ENCODE peak calls at places on chromosomes 1 and 21, in six cellular contexts. D, G, U, M, B and J are unnamed samples.

GRCh38 chr1:214717323-214717722 is 114.3 kb downstream of the CENPF start:
- DNase-seq in D (no peak), G (no peak), U (no peak), M (no peak), B (peak), J (no peak)

GRCh38 chr1:200139661-200140250 is 112.2 kb downstream of the NR5A2 start:
- DNase-seq in D (no peak), G (peak), U (peak), M (peak), B (peak), J (no peak)

GRCh38 chr1:164706596-164706995 is 147.6 kb downstream of the PBX1 start:
- DNase-seq in D (no peak), G (no peak), U (no peak), M (no peak), B (peak), J (no peak)

GRCh38 chr1:38274974-38275373 is 228.4 kb upstream of the POU3F1 start:
- DNase-seq in D (no peak), G (no peak), U (no peak), M (no peak), B (peak), J (no peak)

GRCh38 chr1:203860396-203860951 is 925 bp upstream of the SNRPE start:
- DNase-seq in D (peak), G (peak), U (peak), M (no peak), B (peak), J (peak)

GRCh38 chr1:17569200-17570139 is 30.0 kb downstream of the ARHGEF10L start:
- DNase-seq in D (peak), G (peak), U (no peak), M (peak), B (peak), J (no peak)

GRCh38 chr1:152078831-152079549 is 9.9 kb downstream of the TCHHL1 start:
- DNase-seq in D (no peak), G (no peak), U (no peak), M (no peak), B (no peak), J (no peak)

GRCh38 chr1:150889650-150890416 is 2.9 kb downstream of the CTXND2 start:
- DNase-seq in D (no peak), G (no peak), U (no peak), M (no peak), B (no peak), J (no peak)

GRCh38 chr1:232403017-232403714 is 226.8 kb downstream of the SIPA1L2 start:
- DNase-seq in D (no peak), G (no peak), U (no peak), M (no peak), B (no peak), J (no peak)

GRCh38 chr1:2091611-2092604 is 41.7 kb downstream of the PRKCZ start:
- DNase-seq in D (peak), G (peak), U (peak), M (no peak), B (peak), J (no peak)

GRCh38 chr21:40555129-40555528 is 291.8 kb downstream of the DSCAM start:
- DNase-seq in D (no peak), G (no peak), U (no peak), M (no peak), B (no peak), J (no peak)

GRCh38 chr1:31765041-31765467 is 914 bp upstream of the ADGRB2 start:
- DNase-seq in D (no peak), G (no peak), U (peak), M (no peak), B (peak), J (no peak)

GRCh38 chr21:42757826-42758655 is 104.6 kb downstream of the PDE9A start:
- DNase-seq in D (no peak), G (no peak), U (no peak), M (no peak), B (no peak), J (no peak)

GRCh38 chr1:43835141-43836021 is 98.2 kb upstream of the ARTN start:
- DNase-seq in D (no peak), G (peak), U (no peak), M (peak), B (peak), J (no peak)

GRCh38 chr1:91731815-91732214 is 154.1 kb downstream of the TGFBR3 start:
- DNase-seq in D (no peak), G (peak), U (no peak), M (no peak), B (peak), J (no peak)

GRCh38 chr1:84166797-84167196 is 22.7 kb downstream of the PRKACB start:
- DNase-seq in D (no peak), G (no peak), U (no peak), M (no peak), B (no peak), J (no peak)

GRCh38 chr1:41496080-41497055 is 11.9 kb upstream of the EDN2 start:
- DNase-seq in D (peak), G (peak), U (peak), M (no peak), B (peak), J (peak)

GRCh38 chr1:100622037-100622436 is 84.1 kb downstream of the GPR88 start:
- DNase-seq in D (no peak), G (peak), U (peak), M (peak), B (peak), J (no peak)

GRCh38 chr21:46356494-46357334 is 32.8 kb downstream of the PCNT start:
- DNase-seq in D (no peak), G (no peak), U (no peak), M (no peak), B (no peak), J (no peak)

GRCh38 chr1:77275194-77275593 is 6.6 kb upstream of the AK5 start:
- DNase-seq in D (no peak), G (no peak), U (no peak), M (no peak), B (no peak), J (no peak)

GRCh38 chr1:232704694-232705680 is 75.1 kb upstream of the SIPA1L2 start:
- DNase-seq in D (no peak), G (peak), U (peak), M (peak), B (peak), J (peak)

GRCh38 chr1:58819719-58820118 is 35.9 kb upstream of the JUN start:
- DNase-seq in D (no peak), G (no peak), U (no peak), M (no peak), B (no peak), J (no peak)

GRCh38 chr21:33308586-33309490 is 15.9 kb upstream of the IFNAR1 start:
- DNase-seq in D (no peak), G (peak), U (peak), M (no peak), B (peak), J (no peak)

GRCh38 chr21:24418671-24419070 is 1188.6 kb downstream of the MRPL39 start:
- DNase-seq in D (no peak), G (no peak), U (no peak), M (no peak), B (no peak), J (no peak)

GRCh38 chr1:234924450-234925355 is 203.9 kb downstream of the TOMM20 start:
- DNase-seq in D (peak), G (no peak), U (no peak), M (no peak), B (no peak), J (no peak)

GRCh38 chr1:3560199-3560955 is 50.9 kb downstream of the MEGF6 start:
- DNase-seq in D (no peak), G (peak), U (no peak), M (no peak), B (no peak), J (no peak)

GRCh38 chr1:59733443-59734141 is 81.2 kb upstream of the HOOK1 start:
- DNase-seq in D (no peak), G (peak), U (no peak), M (no peak), B (peak), J (no peak)

GRCh38 chr1:177256153-177256814 is 85.5 kb downstream of the BRINP2 start:
- DNase-seq in D (peak), G (peak), U (peak), M (no peak), B (peak), J (peak)

GRCh38 chr1:246155923-246156322 is 351.2 kb downstream of the SMYD3 start:
- DNase-seq in D (no peak), G (peak), U (no peak), M (no peak), B (peak), J (no peak)

GRCh38 chr1:37338658-37339057 is 135.7 kb upstream of the ZC3H12A start:
- DNase-seq in D (no peak), G (no peak), U (no peak), M (no peak), B (no peak), J (no peak)

GRCh38 chr21:36150192-36150711 is 6.4 kb upstream of the DOP1B start:
- DNase-seq in D (no peak), G (peak), U (peak), M (no peak), B (peak), J (no peak)

GRCh38 chr1:235843458-235843857 is 23.2 kb downstream of the LYST start:
- DNase-seq in D (no peak), G (peak), U (peak), M (no peak), B (peak), J (peak)

GRCh38 chr1:153375511-153375910 is at the start of gene S100A12:
- DNase-seq in D (no peak), G (peak), U (peak), M (peak), B (peak), J (no peak)

GRCh38 chr1:71081697-71082080 is 854 bp upstream of the ZRANB2 start:
- DNase-seq in D (peak), G (no peak), U (no peak), M (no peak), B (no peak), J (no peak)

GRCh38 chr21:36790616-36791015 is 91.7 kb downstream of the SIM2 start:
- DNase-seq in D (no peak), G (no peak), U (no peak), M (no peak), B (no peak), J (peak)

GRCh38 chr1:42926870-42927242 is 31.8 kb downstream of the SLC2A1 start:
- DNase-seq in D (no peak), G (no peak), U (no peak), M (no peak), B (no peak), J (no peak)

GRCh38 chr1:75991497-75992114 is 59.4 kb upstream of the ASB17 start:
- DNase-seq in D (peak), G (peak), U (peak), M (no peak), B (peak), J (peak)

GRCh38 chr21:41966341-41966833 is 12.6 kb upstream of the C2CD2 start:
- DNase-seq in D (no peak), G (peak), U (no peak), M (no peak), B (peak), J (no peak)

GRCh38 chr1:37453647-37454046 is 20.7 kb upstream of the ZC3H12A start:
- DNase-seq in D (no peak), G (no peak), U (no peak), M (no peak), B (peak), J (no peak)

GRCh38 chr1:66860529-66860928 is 59.5 kb upstream of the INSL5 start:
- DNase-seq in D (no peak), G (no peak), U (no peak), M (no peak), B (no peak), J (no peak)

GRCh38 chr1:68570859-68571258 is 74.0 kb upstream of the DEPDC1 start:
- DNase-seq in D (no peak), G (peak), U (no peak), M (no peak), B (peak), J (no peak)
- TF ChIP-seq CTCF in D (no peak), G (no peak), U (no peak), M (no peak), B (no peak), J (peak)

GRCh38 chr1:161130266-161130665 is 2.2 kb downstream of the DEDD start:
- DNase-seq in D (no peak), G (no peak), U (no peak), M (no peak), B (no peak), J (no peak)
- H3K4me3 ChIP-seq in D (no peak), G (peak), U (no peak), M (peak), B (no peak), J (no peak)

GRCh38 chr1:159056069-159056698 is 20.4 kb downstream of the AIM2 start:
- DNase-seq in D (no peak), G (no peak), U (peak), M (no peak), B (no peak), J (no peak)
- TF ChIP-seq CTCF in D (no peak), G (no peak), U (peak), M (no peak), B (peak), J (peak)

DNA sequence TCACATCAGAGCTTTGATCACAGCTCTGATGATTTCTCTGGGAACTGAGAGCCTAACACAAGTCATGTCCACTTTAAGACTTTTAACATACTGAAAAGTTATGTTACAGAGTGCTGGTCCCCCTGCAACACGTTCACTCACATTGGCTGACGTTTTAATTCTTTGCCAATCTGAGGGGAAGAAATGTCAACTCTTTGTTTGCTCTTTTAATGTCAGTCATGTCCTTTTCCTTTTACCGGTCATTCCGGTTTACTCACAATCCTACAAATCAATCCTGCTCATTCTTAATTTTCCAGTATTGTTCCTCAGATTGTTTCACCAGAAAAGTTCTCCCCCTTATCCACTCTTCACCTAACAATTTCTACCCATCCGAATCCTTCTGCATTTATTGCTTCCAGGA is 953 bp upstream of the CD46 start:
- DNase-seq in D (no peak), G (no peak), U (no peak), M (no peak), B (no peak), J (peak)
- H3K4me3 ChIP-seq in D (peak), G (peak), U (peak), M (peak), B (peak), J (peak)

GRCh38 chr1:15758953-15759661 is 512 bp downstream of the FBLIM1 start:
- DNase-seq in D (peak), G (no peak), U (no peak), M (no peak), B (no peak), J (no peak)

GRCh38 chr1:15762546-15762945 is 4.0 kb downstream of the FBLIM1 start:
- DNase-seq in D (no peak), G (no peak), U (no peak), M (no peak), B (no peak), J (no peak)

GRCh38 chr1:15758537-15758936 is at the start of gene FBLIM1:
- DNase-seq in D (peak), G (no peak), U (no peak), M (no peak), B (no peak), J (no peak)

GRCh38 chr1:15761729-15762128 is 3.1 kb downstream of the FBLIM1 start:
- DNase-seq in D (no peak), G (no peak), U (no peak), M (no peak), B (no peak), J (no peak)

GRCh38 chr1:15760520-15761211 is 2.1 kb downstream of the FBLIM1 start:
- DNase-seq in D (no peak), G (peak), U (peak), M (no peak), B (peak), J (no peak)
- TF ChIP-seq CTCF in D (no peak), G (no peak), U (no peak), M (no peak), B (no peak), J (no peak)

GRCh38 chr1:230231739-230232075 is 164.7 kb downstream of the GALNT2 start:
- DNase-seq in D (no peak), G (peak), U (peak), M (no peak), B (peak), J (no peak)
- H3K4me3 ChIP-seq in D (no peak), G (peak), U (peak), M (no peak), B (peak), J (no peak)

GRCh38 chr21:14716761-14717396 is 170.8 kb upstream of the SAMSN1 start:
- DNase-seq in D (no peak), G (no peak), U (no peak), M (no peak), B (no peak), J (no peak)

GRCh38 chr21:14707265-14708020 is 161.3 kb upstream of the SAMSN1 start:
- DNase-seq in D (no peak), G (no peak), U (no peak), M (no peak), B (no peak), J (peak)

GRCh38 chr21:14713109-14713508 is 167.0 kb upstream of the SAMSN1 start:
- DNase-seq in D (no peak), G (no peak), U (no peak), M (no peak), B (no peak), J (no peak)

GRCh38 chr21:14711287-14711686 is 165.2 kb upstream of the SAMSN1 start:
- DNase-seq in D (no peak), G (no peak), U (no peak), M (no peak), B (no peak), J (no peak)

DNA sequence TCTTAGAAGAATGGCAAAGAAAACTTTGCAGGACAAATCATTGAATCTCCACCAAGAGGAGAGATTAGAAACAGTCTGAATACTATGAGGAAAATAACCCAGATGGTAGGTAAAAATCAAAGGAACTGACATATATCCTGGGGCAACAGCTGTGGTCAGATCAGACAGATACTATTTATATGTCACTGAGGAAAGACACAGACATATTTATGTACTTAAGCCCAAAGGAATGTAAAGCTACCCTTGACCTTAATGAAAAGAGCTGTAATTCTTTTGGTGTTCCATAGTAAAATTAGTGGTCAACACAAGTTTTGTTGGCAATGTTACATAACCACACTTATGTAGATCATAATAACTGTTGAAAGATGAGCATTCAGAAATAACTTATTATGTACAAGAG is 166.0 kb upstream of the SAMSN1 start:
- DNase-seq in D (no peak), G (no peak), U (no peak), M (no peak), B (no peak), J (no peak)
- TF ChIP-seq CTCF in D (no peak), G (no peak), U (no peak), M (no peak), B (no peak), J (no peak)

GRCh38 chr1:197559655-197560054 is 215.6 kb downstream of the DENND1B start:
- DNase-seq in D (no peak), G (no peak), U (no peak), M (no peak), B (no peak), J (no peak)
- H3K4me3 ChIP-seq in D (no peak), G (no peak), U (no peak), M (no peak), B (no peak), J (no peak)

GRCh38 chr1:168381850-168382249 is 101.2 kb downstream of the TBX19 start:
- DNase-seq in D (no peak), G (no peak), U (no peak), M (no peak), B (no peak), J (no peak)
- TF ChIP-seq CTCF in D (no peak), G (no peak), U (peak), M (no peak), B (peak), J (no peak)